ENCODE peak calls at places on chromosomes 3 and 15, in four cellular contexts. G, E, V and T are unnamed samples.

GRCh38 chr3:152232001-152232400 is 36.7 kb upstream of the MBNL1 start:
- DNase-seq in G (no peak), E (no peak), V (no peak), T (no peak)

GRCh38 chr3:71707600-71707999 is 17.6 kb downstream of the EIF4E3 start:
- DNase-seq in G (no peak), E (no peak), V (peak; percentile 75), T (no peak)

GRCh38 chr3:169764453-169765280 is at the start of gene TERC:
- DNase-seq in G (peak; percentile 90), E (peak; percentile 94), V (peak; percentile 77), T (peak; percentile 95)

GRCh38 chr15:88987951-88988671 is 74.9 kb upstream of the MFGE8 start:
- DNase-seq in G (no peak), E (no peak), V (peak; percentile 57), T (no peak)

GRCh38 chr15:91318976-91319714 is 219.1 kb downstream of the SV2B start:
- DNase-seq in G (no peak), E (no peak), V (no peak), T (no peak)

GRCh38 chr15:90953947-90954711 is 555 bp upstream of the RCCD1 start:
- DNase-seq in G (no peak), E (no peak), V (no peak), T (no peak)

GRCh38 chr3:190076601-190077444 is 43.9 kb downstream of the P3H2 start:
- DNase-seq in G (no peak), E (no peak), V (peak; percentile 99), T (no peak)

GRCh38 chr3:117752984-117753717 is 1043.6 kb downstream of the TUSC7 start:
- DNase-seq in G (no peak), E (no peak), V (peak; percentile 76), T (no peak)

GRCh38 chr3:184466413-184466960 is 86.6 kb downstream of the CHRD start:
- DNase-seq in G (no peak), E (no peak), V (peak; percentile 65), T (no peak)

GRCh38 chr15:89419370-89419984 is 76.9 kb downstream of the RHCG start:
- DNase-seq in G (peak; percentile 46), E (peak; percentile 29), V (peak; percentile 8), T (no peak)

GRCh38 chr3:24591661-24592555 is 97.3 kb upstream of the THRB start:
- DNase-seq in G (no peak), E (no peak), V (peak; percentile 30), T (no peak)
- H3K4me1 ChIP-seq in G (no peaks in the 10 kb centered on the region), E (no peaks in the 10 kb centered on the region), V (no peaks in the 10 kb centered on the region), T (no peaks in the 10 kb centered on the region)

GRCh38 chr3:13265016-13265415 is 155.1 kb downstream of the NUP210 start:
- DNase-seq in G (no peak), E (no peak), V (no peak), T (no peak)

GRCh38 chr3:13263770-13264467 is 156.2 kb downstream of the NUP210 start:
- DNase-seq in G (no peak), E (no peak), V (no peak), T (no peak)

GRCh38 chr3:13265507-13265906 is 154.6 kb downstream of the NUP210 start:
- DNase-seq in G (no peak), E (no peak), V (no peak), T (no peak)

GRCh38 chr3:13266005-13266404 is 154.1 kb downstream of the NUP210 start:
- DNase-seq in G (no peak), E (no peak), V (no peak), T (no peak)

GRCh38 chr3:13264468-13264795 is 155.7 kb downstream of the NUP210 start:
- DNase-seq in G (no peak), E (no peak), V (no peak), T (no peak)
- H3K27ac ChIP-seq in G (no peak overlapping the region), E (no peak overlapping the region), V (no peak overlapping the region), T (no peak overlapping the region)

DNA sequence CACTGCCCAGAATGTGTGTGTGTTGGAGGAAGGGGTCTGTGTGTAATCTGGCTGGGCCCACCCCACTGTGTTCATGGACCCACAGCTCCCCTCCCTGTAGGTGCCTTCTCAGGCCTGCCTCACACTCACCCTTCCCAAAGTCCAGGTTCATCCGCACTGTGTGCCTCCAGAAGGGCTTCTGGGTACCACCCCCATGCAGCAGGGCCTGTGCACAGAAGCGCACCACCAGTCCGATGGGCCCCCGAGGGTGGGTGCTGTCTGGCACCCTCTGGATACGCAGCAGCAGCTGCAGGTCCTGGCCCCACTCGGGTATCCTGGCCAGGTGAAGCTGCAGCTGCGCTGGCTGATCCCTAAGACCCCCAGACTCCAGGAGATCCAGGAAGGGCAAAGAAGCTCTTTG is 12.8 kb upstream of the TGM5 start:
- DNase-seq in G (no peak), E (no peak), V (no peak), T (no peak)
- H3K27me3 ChIP-seq in G (no peaks in the 10 kb centered on the region), E (no peaks in the 10 kb centered on the region), V (peaks cover 28% of the 10 kb centered on the region), T (no peaks in the 10 kb centered on the region)

DNA sequence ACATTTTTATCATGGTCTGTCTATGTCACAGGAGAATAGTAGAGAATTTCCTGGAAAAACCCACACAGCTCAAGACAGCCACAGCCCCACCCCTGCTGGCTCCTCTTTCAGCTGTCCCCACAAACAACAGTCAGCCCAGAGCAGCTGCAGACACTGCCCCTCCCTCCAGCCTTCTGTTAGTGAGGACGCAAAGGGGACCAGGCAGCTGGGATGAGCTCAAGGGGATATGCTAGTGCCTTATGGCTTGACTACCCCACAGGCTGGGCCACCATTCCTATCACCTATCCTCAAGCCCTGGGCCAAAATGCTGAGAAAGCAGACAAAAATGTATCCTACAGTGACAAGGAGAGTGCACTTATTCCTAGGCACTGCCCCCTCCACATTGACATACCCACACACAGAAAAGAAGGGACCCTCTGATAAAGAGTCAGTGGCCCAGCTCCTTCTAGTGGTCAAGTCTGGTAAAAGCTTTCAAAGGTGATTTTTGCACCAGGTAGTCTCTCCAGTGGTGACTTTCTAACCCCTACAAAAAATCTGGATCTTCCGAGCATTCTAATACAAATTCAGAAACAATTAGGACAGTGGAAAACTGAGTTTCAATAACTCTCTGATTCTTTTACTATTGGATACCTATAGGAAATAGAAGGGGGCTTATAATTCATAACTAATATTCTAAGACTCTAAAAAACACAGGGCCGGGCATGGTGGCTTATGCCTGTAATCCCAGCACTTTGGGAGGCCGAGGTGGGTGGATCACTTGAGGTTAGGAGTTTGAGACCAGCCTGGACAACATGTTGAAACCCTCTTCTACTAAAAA is 3.0 kb upstream of the MAP1A start:
- DNase-seq in G (no peak), E (peak; percentile 32), V (peak; percentile 28), T (peak; percentile 34)
- H3K4me1 ChIP-seq in G (peaks cover 17% of the 10 kb centered on the region), E (peaks cover 25% of the 10 kb centered on the region), V (peaks cover 44% of the 10 kb centered on the region), T (peaks cover 31% of the 10 kb centered on the region)